ENCODE peak calls at places on chromosome 20, in six cellular contexts. O is PC-3, M is Panc1, G is AG04450, Z is BJ, P is fibroblast of villous mesenchyme. B is an unnamed sample.

GRCh38 chr20:47031028-47031427 is 136.4 kb downstream of the EYA2 start:
- DNase-seq in P (no peak), Z (no peak), M (no peak), G (no peak), O (no peak), B (no peak)

GRCh38 chr20:52869698-52870288 is 102.4 kb upstream of the TSHZ2 start:
- DNase-seq in M (no peak), P (no peak), O (no peak), Z (no peak), G (no peak), B (no peak)

GRCh38 chr20:11952621-11953020 is 34.9 kb downstream of the BTBD3 start:
- DNase-seq in G (no peak), P (no peak), Z (no peak), M (no peak), O (peak), B (no peak)

GRCh38 chr20:10642859-10643559 is 30.8 kb downstream of the JAG1 start:
- DNase-seq in G (no peak), Z (no peak), M (no peak), O (no peak), P (no peak), B (no peak)

GRCh38 chr20:26135325-26136110 is 438.9 kb upstream of the ZNF337 start:
- DNase-seq in G (no peak), M (no peak), Z (no peak), O (no peak), P (no peak), B (no peak)

GRCh38 chr20:15913661-15914060 is 659.6 kb downstream of the KIF16B start:
- DNase-seq in G (no peak), O (peak), M (no peak), P (no peak), Z (no peak), B (no peak)

GRCh38 chr20:50320005-50320909 is 129.6 kb downstream of the CEBPB start:
- DNase-seq in G (no peak), Z (no peak), M (no peak), O (no peak), P (no peak), B (no peak)

GRCh38 chr20:25009218-25010145 is 16.9 kb upstream of the APMAP start:
- DNase-seq in Z (no peak), O (no peak), G (no peak), M (no peak), P (no peak), B (no peak)

GRCh38 chr20:46306743-46307138 is 1.6 kb downstream of the CDH22 start:
- DNase-seq in O (no peak), Z (no peak), G (no peak), M (no peak), P (no peak), B (no peak)

GRCh38 chr20:33475381-33476160 is 14.3 kb upstream of the CBFA2T2 start:
- DNase-seq in M (no peak), O (no peak), P (no peak), Z (no peak), G (no peak), B (no peak)

GRCh38 chr20:19730716-19731115 is 27.3 kb upstream of the RIN2 start:
- DNase-seq in O (no peak), G (no peak), Z (no peak), P (no peak), M (no peak), B (no peak)

GRCh38 chr20:17560344-17561074 is 9.4 kb upstream of the DSTN start:
- DNase-seq in P (no peak), M (no peak), O (peak), G (no peak), Z (no peak), B (no peak)

GRCh38 chr20:20084296-20084752 is 32.0 kb downstream of the CFAP61 start:
- DNase-seq in Z (no peak), M (no peak), P (no peak), G (no peak), O (no peak), B (no peak)

GRCh38 chr20:41316602-41317535 is 662 bp downstream of the ZHX3 start:
- DNase-seq in Z (no peak), P (peak), O (peak), G (peak), M (no peak), B (peak)

GRCh38 chr20:11431613-11432012 is 486.1 kb upstream of the BTBD3 start:
- DNase-seq in M (no peak), P (peak), G (no peak), O (no peak), Z (no peak), B (peak)

GRCh38 chr20:47670913-47671312 is 114.4 kb downstream of the SULF2 start:
- DNase-seq in Z (no peak), O (no peak), M (no peak), P (no peak), G (no peak), B (no peak)

GRCh38 chr20:61655591-61655990 is 403.5 kb downstream of the CDH4 start:
- DNase-seq in Z (no peak), O (no peak), M (no peak), G (no peak), P (no peak), B (no peak)

DNA sequence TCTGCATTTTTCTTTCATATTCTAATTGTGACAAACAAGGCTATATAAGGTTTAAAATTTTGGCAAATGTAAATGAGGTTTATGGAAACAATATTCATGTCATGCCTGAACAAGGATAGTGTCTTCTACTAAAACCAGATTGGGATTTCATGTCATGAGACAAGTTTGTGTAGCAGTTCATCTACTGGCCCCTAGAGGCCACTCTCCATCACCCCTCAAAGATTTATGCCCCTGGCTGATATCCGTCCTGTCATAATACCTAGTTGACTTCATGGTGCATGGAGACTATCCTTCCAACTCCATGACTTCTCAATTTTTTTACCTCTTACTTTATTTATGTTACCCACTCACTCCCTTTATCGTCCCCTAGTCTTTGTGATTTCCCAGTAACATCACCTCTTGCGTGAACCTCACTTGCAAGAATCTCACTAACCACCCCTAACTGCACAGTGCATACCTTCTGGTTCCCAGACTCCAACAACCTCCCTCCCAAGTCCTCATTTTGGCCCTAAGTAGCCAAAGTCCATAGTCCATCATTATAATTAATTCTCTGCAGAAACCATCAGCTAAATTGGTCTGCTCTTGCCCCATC is 179.8 kb downstream of the TASP1 start:
- DNase-seq in P (peak), Z (no peak), G (no peak), M (peak), O (peak), B (peak)
- TF ChIP-seq CTCF in P (peak), Z (peak), G (peak), M (peak), O (peak), B (peak)

GRCh38 chr20:57943291-57943690 is 233.5 kb upstream of the PMEPA1 start:
- DNase-seq in G (no peak), Z (no peak), M (no peak), O (no peak), P (no peak), B (no peak)

GRCh38 chr20:57940376-57940775 is 230.6 kb upstream of the PMEPA1 start:
- DNase-seq in Z (no peak), O (no peak), G (no peak), P (no peak), M (no peak), B (no peak)

GRCh38 chr20:57941121-57941522 is 231.3 kb upstream of the PMEPA1 start:
- DNase-seq in M (no peak), G (no peak), P (no peak), O (peak), Z (no peak), B (no peak)

GRCh38 chr20:57939499-57939898 is 229.7 kb upstream of the PMEPA1 start:
- DNase-seq in G (no peak), O (peak), M (no peak), Z (no peak), P (no peak), B (no peak)

DNA sequence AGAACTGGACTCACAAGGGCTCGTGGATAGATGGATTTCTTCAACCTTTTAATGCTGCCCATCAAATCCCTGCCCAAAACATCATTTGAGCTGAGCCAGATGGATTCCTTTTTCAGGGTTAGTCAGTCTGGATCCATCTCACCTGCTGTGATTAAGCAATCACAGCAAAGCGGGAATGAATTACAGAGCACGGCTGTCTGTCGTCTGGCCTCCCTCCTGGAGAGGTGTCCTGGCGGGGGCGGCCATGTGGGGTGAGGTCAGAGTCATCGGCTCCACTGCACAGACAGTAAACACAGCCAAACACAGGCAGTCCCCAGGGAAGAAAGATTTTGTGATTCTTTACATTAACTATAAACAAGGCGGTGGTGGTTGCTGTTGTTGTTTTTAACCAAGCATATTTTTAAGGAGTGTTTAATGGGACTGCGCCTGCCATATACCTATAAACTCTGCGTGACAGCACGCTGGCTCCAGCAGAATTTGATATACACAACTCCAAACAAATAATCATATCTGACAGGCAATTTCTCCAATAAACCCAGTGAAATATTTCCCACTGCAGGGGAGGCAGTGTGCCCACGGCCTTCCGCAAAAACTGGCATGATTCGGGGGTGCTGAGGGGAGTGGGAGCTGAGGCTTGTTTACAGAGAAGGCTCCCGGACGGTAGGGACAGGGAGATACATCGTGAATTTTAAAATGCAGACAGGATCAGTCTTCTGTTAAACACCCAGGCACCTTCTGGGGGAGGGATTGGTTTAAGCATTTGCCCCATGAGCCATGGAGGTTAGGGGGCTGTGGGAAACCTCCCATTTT is 232.0 kb upstream of the PMEPA1 start:
- DNase-seq in P (no peak), O (peak), M (no peak), G (no peak), Z (no peak), B (no peak)
- H3K4me3 ChIP-seq in P (no peak), O (no peak), M (no peak), G (no peak), Z (no peak), B (no peak)

GRCh38 chr20:62893700-62894099 is 32.1 kb upstream of the TCFL5 start:
- DNase-seq in O (no peak), P (no peak), Z (no peak), G (no peak), M (no peak), B (no peak)

GRCh38 chr20:62895539-62895938 is 30.8 kb downstream of the DIDO1 start:
- DNase-seq in G (no peak), M (no peak), P (no peak), O (no peak), Z (no peak), B (no peak)

GRCh38 chr20:62892348-62893304 is 31.0 kb upstream of the TCFL5 start:
- DNase-seq in M (no peak), Z (no peak), G (no peak), P (no peak), O (no peak), B (no peak)

GRCh38 chr20:62896526-62896925 is 29.8 kb downstream of the DIDO1 start:
- DNase-seq in G (no peak), O (no peak), P (no peak), M (no peak), Z (no peak), B (no peak)

GRCh38 chr20:62894261-62894660 is 32.0 kb downstream of the DIDO1 start:
- DNase-seq in M (no peak), O (no peak), P (no peak), Z (no peak), G (no peak), B (no peak)
- TF ChIP-seq CTCF in M (no peak), O (no peak), P (no peak), Z (no peak), G (no peak), B (no peak)

GRCh38 chr20:59299961-59300340 is 460 bp upstream of the EDN3 start:
- DNase-seq in G (no peak), P (no peak), O (no peak), M (no peak), Z (no peak), B (no peak)
- H3K4me3 ChIP-seq in G (no peak), P (no peak), O (no peak), M (no peak), Z (no peak), B (no peak)

DNA sequence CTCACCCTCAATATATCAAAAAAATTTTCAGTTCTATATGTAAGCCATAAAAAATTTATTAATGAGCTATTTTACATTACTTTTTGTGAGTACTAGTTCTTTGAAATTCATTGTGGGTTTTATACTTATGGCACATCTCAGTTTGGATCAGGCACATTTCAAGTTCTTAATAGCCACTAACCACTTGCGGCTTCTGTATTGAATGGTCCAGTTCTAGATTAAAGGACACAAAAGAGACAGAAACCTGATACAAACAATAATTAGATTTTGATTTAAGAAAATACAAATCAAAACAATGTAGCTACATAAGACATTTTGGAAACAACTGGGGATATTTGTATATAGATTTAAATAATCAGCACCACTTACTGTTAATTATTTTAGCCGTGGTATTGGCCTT is 86.6 kb upstream of the RNF24 start:
- DNase-seq in M (no peak), G (no peak), Z (no peak), P (no peak), O (no peak), B (no peak)
- TF ChIP-seq CTCF in M (no peak), G (no peak), Z (no peak), P (no peak), O (no peak), B (no peak)

GRCh38 chr20:22285555-22285954 is 298.8 kb downstream of the FOXA2 start:
- DNase-seq in M (no peak), O (no peak), Z (no peak), P (no peak), G (no peak), B (no peak)

GRCh38 chr20:22282696-22283095 is 301.7 kb downstream of the FOXA2 start:
- DNase-seq in G (no peak), O (no peak), P (no peak), Z (no peak), M (no peak), B (no peak)

GRCh38 chr20:22289442-22289841 is 294.9 kb downstream of the FOXA2 start:
- DNase-seq in P (no peak), M (no peak), G (no peak), Z (no peak), O (no peak), B (no peak)

GRCh38 chr20:22288957-22289356 is 295.4 kb downstream of the FOXA2 start:
- DNase-seq in O (no peak), G (no peak), M (no peak), Z (no peak), P (no peak), B (no peak)

DNA sequence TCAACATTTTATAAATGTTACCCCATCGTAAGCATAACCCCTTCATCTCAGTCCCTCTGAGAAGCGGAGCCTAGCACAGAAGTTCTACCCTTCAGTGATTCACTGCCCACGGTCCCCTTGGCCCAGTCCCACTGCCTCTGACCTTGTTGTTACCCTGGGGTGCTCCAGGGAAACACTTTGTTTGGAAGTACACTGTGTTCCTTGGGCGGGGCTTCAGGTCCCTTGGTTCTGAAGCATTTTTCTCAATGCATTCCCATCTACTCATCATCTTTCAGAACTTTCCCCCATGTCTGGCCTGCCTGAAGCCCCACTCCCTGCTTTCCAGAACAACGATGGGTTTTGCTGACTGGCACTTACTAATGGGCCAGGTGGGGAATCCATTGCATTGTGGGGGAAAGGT is 296.2 kb downstream of the FOXA2 start:
- DNase-seq in O (no peak), Z (no peak), M (no peak), P (no peak), G (no peak), B (no peak)
- H3K4me3 ChIP-seq in O (no peak), Z (no peak), M (no peak), P (no peak), G (no peak), B (no peak)

GRCh38 chr20:43680976-43681375 is 14.1 kb downstream of the MYBL2 start:
- DNase-seq in Z (no peak), O (no peak), M (no peak), P (no peak), G (no peak), B (no peak)

GRCh38 chr20:43676368-43676767 is 9.5 kb downstream of the MYBL2 start:
- DNase-seq in M (no peak), P (no peak), Z (no peak), G (no peak), O (no peak), B (no peak)

GRCh38 chr20:43682446-43682845 is 15.5 kb downstream of the MYBL2 start:
- DNase-seq in M (no peak), G (no peak), Z (no peak), O (no peak), P (no peak), B (no peak)

GRCh38 chr20:43681991-43682410 is 15.1 kb downstream of the MYBL2 start:
- DNase-seq in G (no peak), M (no peak), P (no peak), O (no peak), Z (no peak), B (no peak)

GRCh38 chr20:43681468-43681942 is 14.6 kb downstream of the MYBL2 start:
- DNase-seq in M (no peak), Z (no peak), P (no peak), G (no peak), O (no peak), B (no peak)
- TF ChIP-seq CTCF in M (no peak), Z (peak), P (no peak), G (no peak), O (peak), B (peak)

DNA sequence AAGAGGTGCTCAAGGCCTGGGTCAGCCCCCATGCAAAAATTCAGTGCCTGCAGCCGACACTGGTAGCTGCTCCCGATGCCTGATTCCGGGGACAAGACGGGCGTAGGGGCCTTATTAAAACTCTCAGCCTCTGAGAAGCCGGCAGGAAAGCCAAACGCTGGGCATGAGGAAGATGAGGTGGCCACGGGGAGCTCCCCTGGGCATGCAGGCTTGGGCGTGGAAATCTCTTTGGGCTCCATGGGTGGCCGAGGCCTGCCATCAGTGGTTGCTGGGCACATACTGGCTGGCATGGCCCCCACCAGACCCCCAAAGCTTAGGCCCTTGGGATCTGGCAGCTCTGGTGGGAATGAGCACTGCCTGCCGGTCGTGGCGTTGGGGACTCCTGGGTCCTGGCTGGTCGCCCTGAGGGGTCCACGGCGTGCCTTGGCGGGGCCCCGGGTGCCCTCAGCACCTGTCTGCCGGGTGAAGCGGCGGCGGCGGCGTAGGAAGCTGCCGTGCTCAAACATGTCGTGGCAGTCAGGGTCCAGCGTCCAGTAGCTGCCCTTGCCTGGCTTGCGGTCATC is 586 bp downstream of the FOXS1 start:
- DNase-seq in O (no peak), Z (no peak), G (no peak), P (no peak), M (no peak), B (no peak)
- H3K4me3 ChIP-seq in O (no peak), Z (no peak), G (no peak), P (no peak), M (peak), B (no peak)

GRCh38 chr20:23877524-23877923 is 2.0 kb downstream of the CST5 start:
- DNase-seq in P (no peak), M (no peak), G (no peak), Z (no peak), O (no peak), B (no peak)
- TF ChIP-seq CTCF in P (no peak), M (no peak), G (no peak), Z (no peak), O (no peak), B (no peak)

DNA sequence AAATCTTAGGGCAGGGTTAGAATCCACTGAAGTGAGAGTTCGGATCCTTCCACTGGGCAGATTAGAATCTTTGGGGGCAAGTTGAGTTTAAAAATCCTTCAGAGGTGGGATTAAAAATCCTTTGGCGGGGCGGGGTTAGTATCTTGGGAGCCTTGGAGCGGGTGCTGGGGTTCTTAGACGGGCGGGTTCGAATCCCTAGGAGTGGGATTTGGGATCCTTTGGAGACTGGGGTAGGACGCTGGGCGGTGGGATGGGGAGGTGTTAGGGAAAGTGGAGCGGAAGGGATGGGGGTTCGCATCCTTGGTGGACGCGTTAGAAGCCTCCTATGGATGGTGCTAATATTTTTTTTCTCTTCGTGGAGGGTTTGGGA is 337 bp upstream of the HCK start:
- DNase-seq in M (no peak), Z (no peak), O (no peak), P (no peak), G (no peak), B (no peak)
- H3K4me3 ChIP-seq in M (peak), Z (no peak), O (no peak), P (no peak), G (no peak), B (no peak)

B was measured in fibroblast of pulmonary artery.